ENCODE peak calls at places on chromosome 21, in four cellular contexts. One of them, this sample, is unnamed.

GRCh38 chr21:46604975-46605758 is at the start of gene S100B:
- DNase-seq in skeletal muscle cell: peak
- DNase-seq in NCI-H1417: no peak
- DNase-seq in stimulated activated CD8-positive, alpha-beta memory T cell treated with anti-CD3 and anti-CD28 coated beads, Interleukin-4, amount 100 ng/mL, for 4 hours: no peak
- DNase-seq in this sample: peak

GRCh38 chr21:46080171-46081021 is 17.5 kb upstream of the COL6A2 start:
- DNase-seq in skeletal muscle cell: no peak
- DNase-seq in NCI-H1417: no peak
- DNase-seq in stimulated activated CD8-positive, alpha-beta memory T cell treated with anti-CD3 and anti-CD28 coated beads, Interleukin-4, amount 100 ng/mL, for 4 hours: no peak
- DNase-seq in this sample: no peak

GRCh38 chr21:44931501-44932365 is 8.1 kb upstream of the SLX9 start:
- DNase-seq in NCI-H1417: no peak
- DNase-seq in skeletal muscle cell: no peak
- DNase-seq in stimulated activated CD8-positive, alpha-beta memory T cell treated with anti-CD3 and anti-CD28 coated beads, Interleukin-4, amount 100 ng/mL, for 4 hours: no peak
- DNase-seq in this sample: no peak

GRCh38 chr21:42865361-42866160 is 13.8 kb downstream of the WDR4 start:
- DNase-seq in stimulated activated CD8-positive, alpha-beta memory T cell treated with anti-CD3 and anti-CD28 coated beads, Interleukin-4, amount 100 ng/mL, for 4 hours: no peak
- DNase-seq in skeletal muscle cell: no peak
- DNase-seq in NCI-H1417: no peak
- DNase-seq in this sample: no peak

GRCh38 chr21:45420623-45421041 is 15.7 kb downstream of the COL18A1 start:
- DNase-seq in stimulated activated CD8-positive, alpha-beta memory T cell treated with anti-CD3 and anti-CD28 coated beads, Interleukin-4, amount 100 ng/mL, for 4 hours: no peak
- DNase-seq in NCI-H1417: no peak
- DNase-seq in skeletal muscle cell: no peak
- DNase-seq in this sample: no peak

GRCh38 chr21:43287974-43288755 is 119.4 kb downstream of the CRYAA start:
- DNase-seq in skeletal muscle cell: no peak
- DNase-seq in NCI-H1417: peak
- DNase-seq in stimulated activated CD8-positive, alpha-beta memory T cell treated with anti-CD3 and anti-CD28 coated beads, Interleukin-4, amount 100 ng/mL, for 4 hours: no peak
- DNase-seq in this sample: no peak

GRCh38 chr21:21174676-21175075 is 176.5 kb downstream of the NCAM2 start:
- DNase-seq in NCI-H1417: no peak
- DNase-seq in skeletal muscle cell: no peak
- DNase-seq in stimulated activated CD8-positive, alpha-beta memory T cell treated with anti-CD3 and anti-CD28 coated beads, Interleukin-4, amount 100 ng/mL, for 4 hours: no peak
- DNase-seq in this sample: no peak

GRCh38 chr21:37827878-37828277 is 88.4 kb downstream of the KCNJ6 start:
- DNase-seq in NCI-H1417: no peak
- DNase-seq in skeletal muscle cell: no peak
- DNase-seq in stimulated activated CD8-positive, alpha-beta memory T cell treated with anti-CD3 and anti-CD28 coated beads, Interleukin-4, amount 100 ng/mL, for 4 hours: no peak
- DNase-seq in this sample: no peak

GRCh38 chr21:34939673-34940321 is 109.3 kb downstream of the RUNX1 start:
- DNase-seq in NCI-H1417: no peak
- DNase-seq in skeletal muscle cell: no peak
- DNase-seq in stimulated activated CD8-positive, alpha-beta memory T cell treated with anti-CD3 and anti-CD28 coated beads, Interleukin-4, amount 100 ng/mL, for 4 hours: no peak
- DNase-seq in this sample: no peak

GRCh38 chr21:28186604-28187003 is 806.1 kb downstream of the LTN1 start:
- DNase-seq in stimulated activated CD8-positive, alpha-beta memory T cell treated with anti-CD3 and anti-CD28 coated beads, Interleukin-4, amount 100 ng/mL, for 4 hours: no peak
- DNase-seq in NCI-H1417: no peak
- DNase-seq in skeletal muscle cell: no peak
- DNase-seq in this sample: no peak